ENCODE peak calls at places on chromosomes 11 and 22, in nine cellular contexts. A, X, J, L, Y, S, V, C and P are unnamed samples.

GRCh38 chr11:120222916-120223315 is 12.1 kb downstream of the OAF start:
- DNase-seq in Y (no peak), A (no peak), L (no peak), J (no peak), X (no peak), S (no peak), V (no peak), C (no peak), P (no peak)

GRCh38 chr11:22711212-22711770 is 44.9 kb downstream of the GAS2 start:
- DNase-seq in V (no peak), Y (no peak), A (no peak), J (no peak), S (peak; percentile 17), L (no peak), C (no peak), X (no peak), P (no peak)

GRCh38 chr11:108654994-108655631 is 9.8 kb upstream of the DDX10 start:
- DNase-seq in V (no peak), Y (peak; percentile 60), C (peak; percentile 28), A (no peak), L (no peak), X (peak; percentile 61), J (no peak), S (no peak), P (peak; percentile 69)

GRCh38 chr22:37080438-37080837 is 28.9 kb downstream of the KCTD17 start:
- DNase-seq in A (no peak), S (no peak), X (no peak), V (no peak), J (no peak), L (no peak), Y (no peak), C (no peak), P (no peak)

GRCh38 chr11:44621140-44621681 is 55.7 kb downstream of the CD82 start:
- DNase-seq in A (peak; percentile 71), L (peak; percentile 35), V (no peak), S (peak; percentile 59), J (peak; percentile 93), Y (peak; percentile 57), X (peak; percentile 86), C (peak; percentile 55), P (peak; percentile 80)

GRCh38 chr11:117876341-117877119 is at the start of gene FXYD6:
- DNase-seq in V (no peak), S (no peak), Y (no peak), A (peak; percentile 36), J (peak; percentile 77), L (no peak), X (peak; percentile 92), C (no peak), P (no peak)

GRCh38 chr11:118264568-118265470 is 722 bp upstream of the MPZL2 start:
- DNase-seq in V (no peak), Y (no peak), S (no peak), X (no peak), L (no peak), A (no peak), C (no peak), J (no peak), P (no peak)

GRCh38 chr22:28247667-28248363 is 328.8 kb upstream of the PITPNB start:
- DNase-seq in L (no peak), A (no peak), S (no peak), V (no peak), J (no peak), Y (no peak), X (peak; percentile 58), C (no peak), P (no peak)

GRCh38 chr22:49933236-49933921 is 14.9 kb downstream of the CRELD2 start:
- DNase-seq in V (no peak), A (no peak), C (no peak), Y (no peak), L (no peak), X (no peak), J (no peak), S (no peak), P (no peak)

GRCh38 chr22:25482868-25483639 is 81.4 kb upstream of the GRK3 start:
- DNase-seq in L (no peak), Y (no peak), X (no peak), V (no peak), C (no peak), A (peak; percentile 24), J (no peak), S (no peak), P (no peak)

GRCh38 chr11:75858613-75859012 is 43.6 kb downstream of the UVRAG start:
- DNase-seq in Y (peak; percentile 54), V (no peak), S (no peak), L (no peak), A (no peak), X (no peak), J (no peak), C (no peak), P (no peak)

GRCh38 chr11:130396965-130397364 is 31.4 kb downstream of the ADAMTS8 start:
- DNase-seq in Y (no peak), S (no peak), X (no peak), C (no peak), J (no peak), A (no peak), V (no peak), L (no peak), P (no peak)